ENCODE peak calls at places on chromosomes 2 and 18, in ten cellular contexts. J, P, D, I, Y, K, V, F, C and O are unnamed samples. For H3K4me1, the result is how much of the 10 kb centered on the place peaks cover.

GRCh38 chr2:5766051-5766450 is 73.9 kb downstream of the SOX11 start:
- DNase-seq in K (no peak), J (no peak), V (no peak), Y (no peak), D (no peak), F (no peak), C (no peak), I (no peak), P (no peak), O (no peak)

GRCh38 chr2:46015671-46016070 is 281.5 kb upstream of the EPAS1 start:
- DNase-seq in C (no peak), Y (no peak), K (no peak), I (no peak), V (no peak), J (no peak), P (no peak), F (no peak), D (no peak), O (no peak)

GRCh38 chr2:229339613-229340012 is 68.5 kb upstream of the PID1 start:
- DNase-seq in P (no peak), C (no peak), D (no peak), J (no peak), V (no peak), K (no peak), F (no peak), I (no peak), Y (no peak), O (no peak)

GRCh38 chr2:132489150-132489549 is 72.5 kb downstream of the GPR39 start:
- DNase-seq in D (no peak), C (peak), Y (no peak), V (peak), P (no peak), K (peak), J (no peak), F (no peak), I (no peak), O (no peak)

GRCh38 chr2:79669714-79670113 is 156.9 kb downstream of the CTNNA2 start:
- DNase-seq in J (no peak), F (no peak), I (peak), P (no peak), K (no peak), V (no peak), C (no peak), Y (no peak), D (no peak), O (no peak)

GRCh38 chr2:219570194-219570923 is 980 bp downstream of the OBSL1 start:
- DNase-seq in J (no peak), D (no peak), I (peak), C (no peak), V (peak), F (no peak), Y (no peak), P (no peak), K (peak), O (no peak)

GRCh38 chr2:229679393-229680125 is 34.8 kb downstream of the DNER start:
- DNase-seq in J (no peak), C (no peak), I (no peak), K (no peak), Y (no peak), V (no peak), D (no peak), P (no peak), F (no peak), O (no peak)

GRCh38 chr2:72325592-72326422 is 178.1 kb upstream of the CYP26B1 start:
- DNase-seq in F (no peak), J (peak), Y (no peak), I (no peak), K (peak), P (no peak), D (peak), C (no peak), V (peak), O (no peak)

GRCh38 chr2:240211096-240211495 is 70.6 kb upstream of the OTOS start:
- DNase-seq in I (peak), Y (no peak), C (no peak), K (no peak), J (peak), F (no peak), D (no peak), P (no peak), V (no peak), O (no peak)

GRCh38 chr18:42649636-42650035 is 465.8 kb downstream of the RIT2 start:
- DNase-seq in P (no peak), F (no peak), I (no peak), D (no peak), V (no peak), C (no peak), Y (no peak), J (no peak), K (no peak), O (no peak)

GRCh38 chr18:77754475-77755044 is 504.9 kb downstream of the GALR1 start:
- DNase-seq in I (no peak), D (no peak), K (peak), P (no peak), C (no peak), Y (no peak), F (no peak), V (no peak), J (no peak), O (no peak)

GRCh38 chr2:47660167-47660566 is 122.8 kb upstream of the MSH6 start:
- DNase-seq in V (no peak), K (no peak), C (no peak), Y (no peak), I (no peak), J (no peak), P (no peak), F (no peak), D (no peak), O (no peak)

GRCh38 chr18:70659026-70659726 is 370.3 kb downstream of the SOCS6 start:
- DNase-seq in P (no peak), C (no peak), I (no peak), V (no peak), F (peak), J (peak), D (no peak), K (peak), Y (no peak), O (peak)

GRCh38 chr2:234146087-234146826 is 95.8 kb downstream of the SPP2 start:
- DNase-seq in F (no peak), Y (no peak), P (no peak), V (no peak), D (no peak), K (no peak), J (no peak), I (no peak), C (no peak), O (no peak)

GRCh38 chr2:46293466-46293865 is 3.7 kb upstream of the EPAS1 start:
- DNase-seq in F (no peak), I (no peak), V (no peak), P (no peak), C (no peak), D (no peak), Y (no peak), J (no peak), K (no peak), O (no peak)

GRCh38 chr2:72993147-72993546 is 75.8 kb downstream of the EMX1 start:
- DNase-seq in C (no peak), K (peak), Y (peak), P (no peak), V (no peak), J (peak), D (peak), I (peak), F (peak), O (peak)

GRCh38 chr2:233428008-233428407 is 73.7 kb downstream of the DGKD start:
- DNase-seq in J (peak), C (no peak), K (no peak), P (no peak), Y (no peak), D (no peak), F (peak), I (no peak), V (no peak), O (no peak)

GRCh38 chr18:14908541-14908940 is 160.6 kb downstream of the ANKRD30B start:
- DNase-seq in F (no peak), I (no peak), K (no peak), V (no peak), P (no peak), J (no peak), D (no peak), Y (no peak), C (no peak), O (no peak)

GRCh38 chr2:57669570-57669969 is 377.0 kb upstream of the VRK2 start:
- DNase-seq in J (no peak), V (no peak), K (no peak), D (no peak), F (no peak), C (no peak), Y (no peak), P (no peak), I (no peak), O (no peak)

GRCh38 chr2:240507778-240508251 is 50.0 kb downstream of the ANKMY1 start:
- DNase-seq in C (no peak), F (peak), K (no peak), V (no peak), P (no peak), Y (peak), D (no peak), J (peak), I (no peak), O (no peak)

GRCh38 chr2:214651451-214651850 is 158.0 kb downstream of the BARD1 start:
- DNase-seq in F (no peak), D (no peak), P (no peak), V (no peak), J (no peak), K (no peak), I (no peak), Y (no peak), C (no peak), O (no peak)

GRCh38 chr2:149112713-149113112 is 74.2 kb downstream of the LYPD6B start:
- DNase-seq in P (no peak), F (no peak), K (no peak), V (no peak), C (no peak), J (no peak), Y (no peak), D (no peak), I (no peak), O (no peak)

GRCh38 chr2:40719414-40719813 is 267.5 kb upstream of the SLC8A1 start:
- DNase-seq in K (no peak), Y (no peak), I (no peak), V (no peak), D (no peak), F (no peak), P (no peak), J (no peak), C (no peak), O (no peak)

GRCh38 chr2:88854528-88854927 is 163.1 kb downstream of the RPIA start:
- DNase-seq in F (no peak), V (no peak), Y (no peak), P (no peak), J (no peak), D (no peak), K (no peak), C (no peak), I (no peak), O (no peak)

GRCh38 chr18:79399275-79400081 is 3.7 kb downstream of the NFATC1 start:
- DNase-seq in I (peak), J (peak), V (no peak), F (no peak), Y (no peak), K (peak), C (peak), P (no peak), D (no peak), O (peak)

GRCh38 chr2:214379227-214379626 is 31.6 kb upstream of the VWC2L start:
- DNase-seq in V (no peak), J (no peak), K (no peak), F (no peak), Y (no peak), I (no peak), C (no peak), P (no peak), D (no peak), O (no peak)

GRCh38 chr2:42788-43187 is 3.5 kb downstream of the FAM110C start:
- DNase-seq in Y (no peak), V (peak), P (no peak), J (no peak), K (no peak), C (no peak), D (no peak), F (no peak), I (no peak), O (no peak)

GRCh38 chr2:641501-642430 is 35.4 kb downstream of the TMEM18 start:
- DNase-seq in D (no peak), P (no peak), V (no peak), Y (peak), J (no peak), F (no peak), K (no peak), C (no peak), I (no peak), O (no peak)

GRCh38 chr18:58669731-58670379 is 1.4 kb upstream of the MALT1 start:
- DNase-seq in J (no peak), K (no peak), V (no peak), C (no peak), Y (no peak), D (no peak), P (no peak), I (no peak), F (no peak), O (no peak)

GRCh38 chr2:224638338-224638823 is 53.2 kb upstream of the CUL3 start:
- DNase-seq in J (peak), F (no peak), K (no peak), I (no peak), C (no peak), P (no peak), Y (no peak), V (no peak), D (no peak), O (no peak)

GRCh38 chr2:200306969-200307811 is 697 bp downstream of the SPATS2L start:
- DNase-seq in P (peak), K (peak), F (peak), J (peak), D (peak), C (peak), Y (no peak), I (peak), V (peak), O (peak)

GRCh38 chr2:162244559-162245031 is 1.4 kb upstream of the FAP start:
- DNase-seq in C (no peak), P (no peak), F (no peak), V (no peak), Y (peak), D (no peak), J (no peak), K (no peak), I (peak), O (no peak)
- H3K4me1 ChIP-seq in C (under half), P (under half), F (under half), V (under half), Y (under half), D (under half), J (under half), K (under half), I (under half), O (under half)

GRCh38 chr2:127370010-127370409 is 17.8 kb downstream of the MAP3K2 start:
- DNase-seq in Y (no peak), V (no peak), J (no peak), F (no peak), C (no peak), I (no peak), K (no peak), D (no peak), P (no peak), O (no peak)

GRCh38 chr2:127362971-127363370 is 24.8 kb downstream of the MAP3K2 start:
- DNase-seq in F (no peak), Y (no peak), D (no peak), P (no peak), I (no peak), J (no peak), K (no peak), V (no peak), C (no peak), O (no peak)

GRCh38 chr2:127361929-127362328 is 25.8 kb downstream of the MAP3K2 start:
- DNase-seq in P (no peak), Y (no peak), C (no peak), D (no peak), V (no peak), J (no peak), K (no peak), I (no peak), F (no peak), O (no peak)

GRCh38 chr2:127362486-127362885 is 25.3 kb downstream of the MAP3K2 start:
- DNase-seq in P (no peak), I (no peak), K (no peak), Y (no peak), C (no peak), V (no peak), F (no peak), D (no peak), J (no peak), O (no peak)

DNA sequence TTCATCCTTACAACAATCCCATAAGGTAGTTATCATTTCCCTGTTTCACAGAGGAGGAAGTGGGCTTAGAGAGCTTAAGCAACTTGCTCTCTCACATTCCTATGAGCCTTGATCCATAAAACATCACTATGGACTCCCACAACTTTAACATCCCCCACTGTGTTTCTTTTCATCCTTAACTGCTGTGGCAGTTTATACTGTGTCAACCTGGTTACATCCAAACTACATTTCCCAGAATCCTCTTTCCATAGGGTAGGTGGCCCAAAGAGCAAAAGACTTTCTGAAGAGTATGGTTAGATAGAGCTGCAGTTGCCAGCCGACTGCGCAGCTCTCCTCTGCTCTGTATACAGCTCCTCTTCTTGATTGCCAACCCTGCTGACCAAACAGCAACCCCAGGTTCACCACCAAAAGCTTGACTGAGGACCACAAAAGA is 22.5 kb downstream of the MAP3K2 start:
- DNase-seq in F (no peak), D (no peak), P (no peak), V (no peak), I (no peak), C (no peak), J (no peak), Y (no peak), K (no peak), O (no peak)
- H3K4me3 ChIP-seq in F (no peak), D (no peak), P (no peak), V (no peak), I (no peak), C (no peak), J (no peak), Y (no peak), K (no peak), O (no peak)

DNA sequence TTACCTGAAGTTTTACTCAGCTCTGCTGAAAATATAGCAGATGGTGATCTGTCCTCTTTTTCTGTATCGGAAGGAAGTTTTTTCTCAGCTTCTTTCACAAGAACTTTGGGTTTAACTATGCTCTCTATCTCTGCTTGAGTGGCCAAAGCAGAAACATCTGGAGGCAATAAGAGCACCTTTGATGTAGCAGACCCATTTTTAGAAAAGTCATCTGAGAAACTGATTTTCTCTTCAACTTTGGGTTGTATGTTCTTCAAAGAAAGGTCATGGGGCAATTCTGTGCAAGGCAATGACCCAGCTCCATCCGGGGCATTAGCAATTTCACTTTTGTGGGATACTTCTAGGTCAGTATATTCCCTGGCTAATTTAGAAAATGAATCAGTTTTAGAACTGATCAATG is 25.2 kb downstream of the RTN4 start:
- DNase-seq in F (no peak), P (no peak), K (no peak), C (no peak), V (no peak), Y (no peak), J (no peak), D (no peak), I (no peak), O (no peak)
- H3K4me1 ChIP-seq in F (half or more), P (under half), K (under half), C (half or more), V (under half), Y (under half), J (under half), D (under half), I (under half), O (half or more)

GRCh38 chr2:176092270-176093144 is at the start of gene HOXD13:
- DNase-seq in D (peak), K (peak), F (no peak), Y (no peak), I (peak), J (peak), V (no peak), C (no peak), P (no peak), O (no peak)
- H3K4me3 ChIP-seq in D (peak), K (peak), F (no peak), Y (no peak), I (peak), J (peak), V (peak), C (peak), P (no peak), O (peak)

GRCh38 chr2:96878171-96878570 is 8.3 kb upstream of the SEMA4C start:
- DNase-seq in D (no peak), J (no peak), K (no peak), P (no peak), C (no peak), Y (no peak), V (no peak), I (no peak), F (no peak), O (no peak)
- H3K4me1 ChIP-seq in D (under half), J (under half), K (under half), P (under half), C (under half), Y (under half), V (under half), I (under half), F (under half), O (under half)

GRCh38 chr2:143716527-143716926 is 587.3 kb downstream of the ARHGAP15 start:
- DNase-seq in Y (no peak), K (no peak), J (no peak), C (no peak), I (no peak), V (no peak), F (no peak), D (no peak), P (no peak), O (no peak)

GRCh38 chr2:143717532-143718168 is 588.4 kb downstream of the ARHGAP15 start:
- DNase-seq in J (no peak), K (no peak), I (no peak), F (no peak), C (no peak), V (no peak), Y (no peak), P (no peak), D (no peak), O (no peak)

GRCh38 chr2:143720093-143720664 is 591.0 kb downstream of the ARHGAP15 start:
- DNase-seq in P (no peak), K (no peak), V (no peak), C (no peak), J (no peak), F (no peak), I (no peak), Y (no peak), D (no peak), O (no peak)

DNA sequence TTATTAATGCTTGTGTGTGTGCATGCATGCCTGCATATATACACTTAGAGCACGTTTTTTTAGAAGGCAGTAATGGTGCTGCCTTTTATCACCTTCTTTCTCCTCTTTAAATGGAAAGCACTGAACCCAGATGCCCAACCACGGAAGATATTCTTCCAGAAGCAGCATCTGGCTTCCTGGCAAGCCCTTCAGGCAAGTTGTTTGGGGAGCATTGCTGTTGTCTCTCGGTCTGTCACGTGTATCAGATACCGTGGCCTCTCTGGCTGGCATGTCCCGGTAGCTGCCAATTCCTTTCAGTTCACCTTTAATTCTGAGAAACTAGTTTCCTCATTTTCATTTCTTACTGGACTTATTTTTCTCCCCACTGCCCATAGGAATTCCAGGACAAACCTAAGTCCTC is 587.8 kb downstream of the ARHGAP15 start:
- DNase-seq in Y (no peak), V (peak), I (no peak), C (no peak), K (no peak), D (peak), P (no peak), F (no peak), J (no peak), O (no peak)
- H3K4me3 ChIP-seq in Y (no peak), V (no peak), I (no peak), C (peak), K (no peak), D (no peak), P (peak), F (no peak), J (no peak), O (no peak)

GRCh38 chr2:120300385-120300784 is 45.6 kb upstream of the INHBB start:
- DNase-seq in J (peak), P (no peak), D (no peak), F (no peak), K (no peak), C (no peak), I (no peak), Y (no peak), V (no peak), O (no peak)

GRCh38 chr2:120298173-120298835 is 45.7 kb downstream of the RALB start:
- DNase-seq in D (no peak), P (no peak), Y (no peak), J (no peak), F (no peak), K (no peak), V (no peak), I (no peak), C (no peak), O (no peak)

GRCh38 chr2:120301289-120301688 is 44.6 kb upstream of the INHBB start:
- DNase-seq in K (no peak), P (no peak), F (no peak), C (no peak), V (no peak), Y (no peak), I (no peak), D (no peak), J (no peak), O (no peak)

GRCh38 chr2:120299561-120299960 is 46.4 kb upstream of the INHBB start:
- DNase-seq in I (no peak), Y (no peak), P (no peak), C (no peak), K (no peak), D (no peak), F (no peak), V (no peak), J (no peak), O (no peak)

GRCh38 chr2:120299024-120299423 is 46.4 kb downstream of the RALB start:
- DNase-seq in J (no peak), D (no peak), V (no peak), C (no peak), Y (no peak), F (no peak), P (no peak), I (no peak), K (no peak), O (no peak)
- H3K4me1 ChIP-seq in J (under half), D (under half), V (under half), C (under half), Y (under half), F (under half), P (under half), I (under half), K (under half), O (under half)